ENCODE peak calls at places on chromosomes 16 and 17, in nine cellular contexts. J, L, Q, Z, R, M, A, K and U are unnamed samples.

GRCh38 chr16:82563401-82563800 is 63.4 kb upstream of the CDH13 start:
- DNase-seq in L (no peak), Z (no peak), Q (no peak), K (no peak), M (no peak), J (no peak), R (no peak), A (no peak), U (no peak)

GRCh38 chr16:8858994-8859912 is 9.6 kb downstream of the CARHSP1 start:
- DNase-seq in M (no peak), Z (no peak), Q (no peak), L (no peak), A (no peak), R (no peak), J (no peak), K (peak), U (no peak)

GRCh38 chr16:65336169-65336568 is 214.3 kb upstream of the CDH11 start:
- DNase-seq in A (no peak), R (no peak), J (peak), K (no peak), M (no peak), Z (no peak), L (no peak), Q (no peak), U (no peak)

GRCh38 chr16:76226011-76226410 is 51.2 kb upstream of the CNTNAP4 start:
- DNase-seq in Z (no peak), M (no peak), K (no peak), L (no peak), J (no peak), R (no peak), A (no peak), Q (no peak), U (no peak)

GRCh38 chr16:81224836-81225235 is 13.7 kb upstream of the BCO1 start:
- DNase-seq in A (no peak), Q (no peak), J (no peak), M (no peak), R (no peak), Z (no peak), K (no peak), L (no peak), U (no peak)

GRCh38 chr17:73315481-73315880 is 3.7 kb upstream of the CDC42EP4 start:
- DNase-seq in R (no peak), J (no peak), Z (no peak), Q (no peak), L (no peak), M (no peak), A (no peak), K (no peak), U (no peak)

GRCh38 chr16:2845116-2845515 is 12.9 kb downstream of the PRSS22 start:
- DNase-seq in M (no peak), A (no peak), Z (no peak), K (no peak), L (no peak), J (no peak), R (no peak), Q (no peak), U (no peak)

GRCh38 chr17:76635039-76635438 is 8.5 kb downstream of the ST6GALNAC1 start:
- DNase-seq in K (no peak), A (no peak), R (no peak), J (peak), L (no peak), Z (no peak), Q (no peak), M (no peak), U (no peak)

GRCh38 chr16:48164907-48165715 is 9.3 kb upstream of the ABCC12 start:
- DNase-seq in A (peak), J (peak), Q (peak), K (peak), L (peak), R (peak), M (peak), Z (peak), U (peak)

GRCh38 chr16:22098538-22099255 is 6.4 kb downstream of the VWA3A start:
- DNase-seq in K (no peak), Q (no peak), R (peak), L (no peak), A (peak), J (peak), Z (no peak), M (no peak), U (no peak)

GRCh38 chr16:67207116-67207856 is 8.4 kb downstream of the ELMO3 start:
- DNase-seq in J (no peak), L (no peak), Q (no peak), A (no peak), K (no peak), M (no peak), Z (no peak), R (peak), U (no peak)

GRCh38 chr16:69049146-69049545 is 56.3 kb upstream of the HAS3 start:
- DNase-seq in A (peak), Z (no peak), Q (no peak), R (no peak), J (peak), M (no peak), K (no peak), L (no peak), U (no peak)

GRCh38 chr17:40092581-40092980 is 7.8 kb downstream of the NR1D1 start:
- DNase-seq in J (no peak), L (peak), A (no peak), K (peak), Q (peak), Z (no peak), R (no peak), M (no peak), U (no peak)

GRCh38 chr16:20675488-20676267 is 21.8 kb downstream of the ACSM1 start:
- DNase-seq in Q (peak), K (peak), R (peak), J (no peak), Z (peak), L (no peak), A (no peak), M (peak), U (peak)

GRCh38 chr16:89383095-89384003 is 107.0 kb downstream of the ANKRD11 start:
- DNase-seq in Z (peak), L (peak), R (peak), Q (peak), K (no peak), A (no peak), M (peak), J (peak), U (peak)

GRCh38 chr17:37339321-37339720 is 36.5 kb upstream of the C17orf78 start:
- DNase-seq in Z (no peak), K (no peak), L (no peak), A (no peak), J (no peak), M (no peak), R (peak), Q (no peak), U (no peak)

GRCh38 chr16:50861926-50862325 is 120.0 kb downstream of the CYLD start:
- DNase-seq in Q (no peak), J (peak), L (no peak), K (no peak), Z (no peak), M (no peak), A (peak), R (no peak), U (no peak)

GRCh38 chr17:75384751-75385150 is 20.7 kb downstream of the GRB2 start:
- DNase-seq in J (no peak), M (no peak), Q (no peak), R (no peak), A (no peak), L (no peak), Z (no peak), K (no peak), U (no peak)

GRCh38 chr16:15899538-15900100 is 11.2 kb upstream of the CEP20 start:
- DNase-seq in K (no peak), Z (peak), L (no peak), M (peak), J (peak), R (peak), A (peak), Q (peak), U (peak)

GRCh38 chr17:51354908-51355307 is 94.6 kb downstream of the UTP18 start:
- DNase-seq in R (no peak), J (no peak), A (no peak), M (no peak), Z (no peak), K (no peak), L (no peak), Q (no peak), U (no peak)

GRCh38 chr16:19288872-19289799 is 3.6 kb downstream of the CLEC19A start:
- DNase-seq in Q (no peak), J (no peak), L (no peak), Z (no peak), K (no peak), R (no peak), A (no peak), M (no peak), U (no peak)

GRCh38 chr16:87150359-87151280 is 166.6 kb downstream of the C16orf95 start:
- DNase-seq in Q (no peak), K (no peak), R (no peak), J (no peak), Z (no peak), A (no peak), L (no peak), M (no peak), U (no peak)

GRCh38 chr17:10728331-10728730 is 1.5 kb downstream of the TMEM220 start:
- DNase-seq in L (no peak), A (no peak), R (no peak), Z (no peak), K (no peak), Q (no peak), M (no peak), J (no peak), U (no peak)

GRCh38 chr16:80467961-80468360 is 72.8 kb upstream of the DYNLRB2 start:
- DNase-seq in Q (no peak), R (no peak), M (no peak), K (no peak), A (no peak), J (no peak), Z (no peak), L (no peak), U (no peak)

GRCh38 chr17:4934173-4934979 is 2.3 kb downstream of the GP1BA start:
- DNase-seq in K (no peak), L (no peak), M (peak), R (peak), Z (no peak), A (no peak), Q (peak), J (peak), U (peak)

GRCh38 chr16:1527836-1528811 is 5.3 kb upstream of the TMEM204 start:
- DNase-seq in Z (no peak), J (no peak), R (peak), Q (peak), A (no peak), L (peak), K (peak), M (peak), U (no peak)

GRCh38 chr17:7548585-7549400 is at the start of gene TNFSF12:
- DNase-seq in J (peak), A (no peak), L (peak), R (peak), Z (peak), M (peak), Q (peak), K (peak), U (peak)

GRCh38 chr17:42182927-42183734 is 2.1 kb downstream of the HCRT start:
- DNase-seq in L (peak), M (no peak), J (peak), A (peak), Z (no peak), K (no peak), R (no peak), Q (no peak), U (no peak)
- H3K27ac ChIP-seq in L (no peak), M (peak), J (no peak), A (peak), Z (peak), K (no peak), R (peak), Q (no peak), U (peak)

GRCh38 chr16:49855822-49856740 is at the start of gene ZNF423:
- DNase-seq in Q (peak), M (peak), R (no peak), J (no peak), K (peak), A (no peak), L (peak), Z (no peak), U (no peak)

GRCh38 chr16:49858200-49859129 is 2.6 kb upstream of the ZNF423 start:
- DNase-seq in J (no peak), K (peak), Z (peak), Q (peak), A (peak), R (peak), L (peak), M (peak), U (no peak)

GRCh38 chr16:49857423-49858181 is 1.7 kb upstream of the ZNF423 start:
- DNase-seq in R (peak), Q (peak), L (peak), K (peak), A (peak), Z (peak), J (peak), M (peak), U (peak)

GRCh38 chr16:49855280-49855821 is 561 bp downstream of the ZNF423 start:
- DNase-seq in Z (peak), M (peak), Q (peak), A (peak), K (peak), R (peak), L (peak), J (peak), U (peak)

DNA sequence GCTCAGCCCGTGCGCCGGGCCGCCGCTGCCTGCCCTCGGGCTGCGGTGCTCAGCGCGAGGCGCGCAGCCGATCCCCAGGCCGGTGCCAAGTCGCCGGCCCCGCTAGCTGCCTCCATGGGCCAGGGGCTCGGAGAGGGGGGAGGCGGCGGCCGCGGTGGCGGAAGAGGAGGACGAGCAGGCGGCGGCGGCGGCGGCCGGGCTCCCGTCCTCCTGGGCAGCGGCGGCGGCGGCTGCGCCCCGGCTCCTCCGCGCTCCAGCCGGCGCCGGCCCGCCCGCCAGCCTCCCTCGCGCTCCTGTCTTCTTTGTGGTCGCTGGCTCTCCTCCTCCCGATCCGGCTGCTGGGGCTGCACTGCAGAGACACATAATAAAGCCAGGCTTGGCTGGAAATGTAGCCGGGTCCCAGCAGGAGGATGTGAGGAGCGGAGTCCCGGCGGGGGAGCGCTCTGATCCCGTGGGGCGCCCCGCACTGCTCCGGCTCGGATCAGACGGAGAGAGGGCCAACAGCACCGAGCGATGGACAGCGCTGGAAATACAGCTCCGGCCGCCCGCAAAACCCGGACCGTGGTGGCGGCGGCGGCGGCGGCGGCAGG is 924 bp upstream of the ZNF423 start:
- DNase-seq in Z (peak), J (peak), Q (peak), A (peak), K (peak), R (peak), M (peak), L (peak), U (peak)
- TF ChIP-seq CTCF in Z (no peak), J (peak), Q (peak), A (no peak), K (no peak), R (no peak), M (no peak), L (no peak), U (no peak)

DNA sequence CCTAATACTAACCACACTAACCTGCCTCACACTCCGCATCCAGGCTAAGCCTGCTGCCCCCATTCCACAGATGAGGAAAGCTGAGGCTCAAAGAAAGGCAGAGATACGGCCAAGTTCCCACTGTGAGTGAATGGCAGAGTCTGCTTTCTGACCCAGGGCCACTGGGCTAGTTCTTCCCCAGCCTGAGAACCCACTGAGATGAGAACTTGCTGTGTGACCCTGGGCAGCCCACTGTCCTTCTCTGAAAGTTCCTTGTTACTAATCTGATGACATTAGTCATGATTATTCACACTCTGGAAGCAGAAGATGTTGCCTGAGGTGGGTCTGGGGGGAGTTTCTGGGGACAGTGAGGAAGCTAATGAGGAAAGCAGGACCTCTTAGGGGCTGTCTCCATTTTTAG is 4.8 kb downstream of the IL21R start:
- DNase-seq in Z (no peak), L (no peak), Q (no peak), K (no peak), J (no peak), A (no peak), R (no peak), M (no peak), U (no peak)
- TF ChIP-seq POLR2A in Z (no peak), L (no peak), Q (no peak), K (no peak), J (no peak), A (no peak), R (no peak), M (no peak), U (no peak)

GRCh38 chr17:29127840-29128239 is 52.4 kb downstream of the MYO18A start:
- DNase-seq in Z (peak), L (peak), R (no peak), K (no peak), A (no peak), Q (no peak), M (no peak), J (no peak), U (no peak)

GRCh38 chr17:29124931-29125270 is 55.3 kb downstream of the MYO18A start:
- DNase-seq in R (peak), Q (peak), L (peak), K (no peak), J (no peak), M (peak), A (no peak), Z (peak), U (peak)

GRCh38 chr17:29126268-29126923 is 53.8 kb downstream of the MYO18A start:
- DNase-seq in R (no peak), K (no peak), M (no peak), Z (peak), A (no peak), J (no peak), L (peak), Q (no peak), U (no peak)

GRCh38 chr17:29124135-29124930 is 55.9 kb downstream of the MYO18A start:
- DNase-seq in Z (peak), R (peak), Q (peak), A (peak), K (no peak), J (peak), L (no peak), M (peak), U (peak)

DNA sequence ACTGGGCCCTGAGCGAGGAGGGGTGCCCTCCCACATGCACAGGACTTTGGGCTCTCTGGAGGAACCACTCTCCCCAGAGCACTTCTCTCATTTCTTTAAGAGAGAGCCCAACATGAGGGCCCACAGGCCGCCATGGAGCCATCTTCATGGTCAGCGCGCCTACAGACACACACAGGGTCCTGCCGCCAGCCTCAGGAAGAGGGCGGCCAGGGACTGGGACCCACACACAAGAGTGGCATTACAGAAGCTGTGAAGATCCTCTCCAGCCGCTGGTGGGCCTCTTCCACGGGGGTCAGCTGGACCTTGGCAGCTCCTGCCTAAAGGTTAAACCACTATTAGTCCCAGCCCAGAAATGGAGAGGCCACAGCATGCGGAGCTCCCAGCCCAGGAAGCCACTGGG is 54.5 kb downstream of the MYO18A start:
- DNase-seq in Q (no peak), J (no peak), K (no peak), A (no peak), M (no peak), R (no peak), L (peak), Z (peak), U (no peak)
- H3K27ac ChIP-seq in Q (no peak), J (no peak), K (no peak), A (no peak), M (no peak), R (no peak), L (no peak), Z (no peak), U (peak)

GRCh38 chr17:79993390-79994221 is 42.1 kb downstream of the TBC1D16 start:
- DNase-seq in J (peak), Z (peak), Q (peak), M (peak), K (peak), L (peak), A (peak), R (peak), U (peak)

GRCh38 chr17:79992657-79993389 is 42.8 kb downstream of the TBC1D16 start:
- DNase-seq in K (no peak), A (no peak), Q (no peak), L (peak), J (no peak), M (no peak), Z (no peak), R (no peak), U (no peak)

GRCh38 chr17:79991140-79991923 is 44.3 kb downstream of the TBC1D16 start:
- DNase-seq in J (peak), R (peak), K (peak), Q (peak), A (peak), M (peak), Z (peak), L (peak), U (peak)

GRCh38 chr17:79990704-79991103 is 45.0 kb downstream of the TBC1D16 start:
- DNase-seq in Q (no peak), M (no peak), Z (peak), L (no peak), A (no peak), J (no peak), R (no peak), K (peak), U (no peak)

DNA sequence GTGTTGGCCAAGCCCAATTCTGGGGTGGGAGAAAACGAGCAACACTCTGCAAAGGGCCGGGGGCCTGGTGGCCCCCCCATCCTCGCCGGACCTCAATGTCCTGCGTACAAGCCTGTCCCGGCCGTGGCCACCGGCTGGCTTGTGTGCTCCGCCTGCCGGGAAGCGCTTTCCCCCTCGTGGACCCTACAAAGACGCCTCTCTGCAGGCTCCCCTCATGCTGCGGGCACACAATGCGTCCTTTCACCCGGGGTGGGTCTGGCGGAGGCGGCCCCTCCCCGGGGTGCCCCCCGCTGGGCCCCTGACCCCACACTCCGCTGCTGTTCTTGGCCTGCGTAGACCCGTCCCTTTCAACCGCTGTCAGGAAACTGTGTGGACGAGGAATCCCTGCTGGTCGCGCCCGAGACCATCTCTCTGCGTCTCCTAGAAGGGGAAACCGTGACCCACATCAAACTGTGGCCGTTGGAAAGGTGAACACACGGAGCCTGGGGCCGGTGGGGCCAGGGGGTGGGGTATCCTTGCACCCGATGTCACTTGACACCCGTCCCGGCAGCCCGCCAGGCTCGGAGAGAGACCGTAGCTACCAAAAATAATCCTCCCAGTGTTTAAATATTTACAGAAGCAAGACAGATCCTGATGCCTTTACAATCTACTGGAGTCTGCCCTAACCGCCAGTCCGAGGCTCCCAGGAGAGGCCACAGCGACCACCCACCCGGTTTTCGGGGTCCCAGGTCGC is 43.6 kb downstream of the TBC1D16 start:
- DNase-seq in R (no peak), Z (peak), A (peak), J (peak), Q (no peak), L (peak), M (peak), K (peak), U (peak)
- TF ChIP-seq CTCF in R (no peak), Z (no peak), A (peak), J (no peak), Q (no peak), L (no peak), M (peak), K (no peak), U (no peak)

GRCh38 chr17:82058230-82058854 is 6.6 kb downstream of the GPS1 start:
- DNase-seq in L (no peak), M (no peak), J (no peak), Z (no peak), K (no peak), R (no peak), A (no peak), Q (no peak), U (peak)
- TF ChIP-seq POLR2A in L (no peak), M (no peak), J (no peak), Z (no peak), K (no peak), R (no peak), A (no peak), Q (no peak), U (no peak)

GRCh38 chr17:77959216-77959925 is 868 bp downstream of the TNRC6C start:
- DNase-seq in Q (peak), J (peak), A (peak), Z (peak), M (peak), L (peak), K (peak), R (peak), U (peak)
- H3K27ac ChIP-seq in Q (no peak), J (no peak), A (peak), Z (peak), M (peak), L (peak), K (peak), R (peak), U (peak)